ENCODE peak calls at places on chromosome 18, in eight cellular contexts. O is mesenchymal stem cell; I is testis; C is aorta; H is CD4-positive, alpha-beta memory T cell; F is spleen; Q is right cardiac atrium; P is tibial nerve. S is an unnamed sample.

GRCh38 chr18:76721207-76721996 is 101.0 kb upstream of the ZNF236 start:
- DNase-seq in F (no peak), O (no peak), C (no peak), H (peak), P (no peak), I (no peak), Q (no peak), S (peak)

GRCh38 chr18:55136864-55137263 is 177.6 kb upstream of the CCDC68 start:
- DNase-seq in H (no peak), C (no peak), P (no peak), F (no peak), I (no peak), O (no peak), Q (no peak), S (no peak)

GRCh38 chr18:79490593-79491551 is 95.1 kb downstream of the NFATC1 start:
- DNase-seq in Q (peak), P (no peak), I (no peak), F (peak), H (no peak), C (peak), O (no peak), S (no peak)

GRCh38 chr18:53191634-53192033 is 851.6 kb downstream of the DCC start:
- DNase-seq in O (no peak), F (no peak), H (no peak), C (no peak), I (no peak), Q (no peak), P (no peak), S (no peak)

GRCh38 chr18:72542993-72543361 is 1.2 kb downstream of the CBLN2 start:
- DNase-seq in P (no peak), Q (no peak), O (no peak), I (no peak), C (no peak), F (no peak), H (no peak), S (no peak)

GRCh38 chr18:63140997-63141776 is 178.4 kb downstream of the BCL2 start:
- DNase-seq in C (no peak), H (no peak), F (no peak), I (no peak), O (no peak), P (no peak), Q (no peak), S (no peak)

GRCh38 chr18:621181-621580 is 24.4 kb downstream of the CLUL1 start:
- DNase-seq in O (peak), C (no peak), I (no peak), Q (no peak), F (no peak), H (no peak), P (no peak), S (no peak)

GRCh38 chr18:59908790-59909189 is 9.0 kb downstream of the PMAIP1 start:
- DNase-seq in P (no peak), I (no peak), F (no peak), C (no peak), H (no peak), Q (no peak), O (peak), S (no peak)

GRCh38 chr18:8890957-8891464 is 185.7 kb downstream of the MTCL1 start:
- DNase-seq in C (no peak), H (no peak), I (no peak), O (peak), F (no peak), P (no peak), Q (no peak), S (no peak)

GRCh38 chr18:1227025-1227424 is 322.4 kb downstream of the ADCYAP1 start:
- DNase-seq in P (no peak), H (no peak), I (no peak), F (no peak), O (no peak), Q (no peak), C (no peak), S (no peak)

GRCh38 chr18:13051950-13052349 is 60.8 kb downstream of the CEP192 start:
- DNase-seq in H (no peak), C (no peak), F (peak), I (no peak), P (no peak), O (no peak), Q (no peak), S (no peak)

GRCh38 chr18:27921392-27921791 is 255.5 kb downstream of the CDH2 start:
- DNase-seq in P (no peak), F (no peak), H (no peak), Q (no peak), O (peak), C (no peak), I (no peak), S (no peak)

GRCh38 chr18:65409266-65409665 is 341.5 kb upstream of the CDH7 start:
- DNase-seq in F (no peak), P (no peak), I (no peak), H (no peak), C (no peak), Q (no peak), O (no peak), S (no peak)

GRCh38 chr18:54718436-54718773 is 109.9 kb upstream of the RAB27B start:
- DNase-seq in C (no peak), I (no peak), P (no peak), H (no peak), F (no peak), Q (no peak), O (no peak), S (no peak)

GRCh38 chr18:63907649-63908048 is at the start of gene SERPINB10:
- DNase-seq in H (no peak), O (peak), F (no peak), P (no peak), C (no peak), I (no peak), Q (no peak), S (no peak)

GRCh38 chr18:22473366-22473765 is 55.7 kb upstream of the CTAGE1 start:
- DNase-seq in H (no peak), P (no peak), C (no peak), Q (no peak), F (no peak), O (no peak), I (no peak), S (no peak)

GRCh38 chr18:58349650-58350049 is 279.2 kb downstream of the ALPK2 start:
- DNase-seq in P (no peak), I (no peak), O (no peak), C (no peak), F (no peak), H (no peak), Q (no peak), S (no peak)

GRCh38 chr18:45838302-45839070 is 13.0 kb downstream of the SIGLEC15 start:
- DNase-seq in H (no peak), F (peak), O (no peak), I (no peak), Q (no peak), P (no peak), C (peak), S (no peak)

GRCh38 chr18:7902399-7902839 is 335.3 kb downstream of the PTPRM start:
- DNase-seq in I (no peak), O (peak), H (no peak), C (no peak), P (no peak), F (no peak), Q (peak), S (no peak)

GRCh38 chr18:34697233-34697632 is 12.9 kb upstream of the DTNA start:
- DNase-seq in F (no peak), I (no peak), Q (no peak), O (no peak), C (no peak), H (no peak), P (no peak), S (no peak)

GRCh38 chr18:811192-812122 is 585 bp downstream of the YES1 start:
- DNase-seq in I (peak), C (peak), F (peak), P (no peak), H (no peak), O (peak), Q (peak), S (peak)

GRCh38 chr18:13241893-13242175 is 23.3 kb downstream of the LDLRAD4 start:
- DNase-seq in C (no peak), P (no peak), Q (no peak), H (no peak), I (no peak), O (no peak), F (peak), S (no peak)

GRCh38 chr18:38262666-38263065 is 697.1 kb upstream of the CELF4 start:
- DNase-seq in Q (no peak), O (no peak), F (no peak), H (no peak), C (no peak), P (no peak), I (no peak), S (no peak)

GRCh38 chr18:62885804-62886203 is 170.5 kb downstream of the PHLPP1 start:
- DNase-seq in C (no peak), F (no peak), I (no peak), O (no peak), H (no peak), P (no peak), Q (no peak), S (no peak)

GRCh38 chr18:67590571-67591141 is 74.1 kb upstream of the DSEL start:
- DNase-seq in P (no peak), C (no peak), O (peak), F (no peak), Q (no peak), H (no peak), I (no peak), S (no peak)

GRCh38 chr18:32552421-32553030 is 81.8 kb upstream of the GAREM1 start:
- DNase-seq in H (peak), F (no peak), I (peak), C (no peak), P (peak), Q (peak), O (peak), S (peak)

GRCh38 chr18:54127759-54128378 is 96.6 kb downstream of the MBD2 start:
- DNase-seq in I (peak), Q (no peak), C (no peak), P (no peak), H (no peak), O (peak), F (no peak), S (no peak)

GRCh38 chr18:36719630-36720029 is 109.2 kb downstream of the TPGS2 start:
- DNase-seq in I (no peak), P (no peak), H (no peak), O (no peak), C (no peak), Q (no peak), F (no peak), S (no peak)

GRCh38 chr18:3354506-3354905 is 92.6 kb downstream of the MYL12B start:
- DNase-seq in H (no peak), C (no peak), I (no peak), F (no peak), O (no peak), Q (no peak), P (no peak), S (no peak)

GRCh38 chr18:3357516-3357915 is 92.5 kb upstream of the TGIF1 start:
- DNase-seq in I (no peak), C (no peak), Q (no peak), O (no peak), F (no peak), H (no peak), P (no peak), S (no peak)

GRCh38 chr18:3356614-3357013 is 93.4 kb upstream of the TGIF1 start:
- DNase-seq in I (no peak), P (no peak), C (no peak), Q (no peak), O (no peak), H (no peak), F (no peak), S (no peak)

GRCh38 chr18:3360211-3360610 is 89.8 kb upstream of the TGIF1 start:
- DNase-seq in Q (no peak), F (no peak), P (no peak), I (peak), C (no peak), H (no peak), O (no peak), S (no peak)
- H3K27ac ChIP-seq in Q (no peak), F (no peak), P (peak), I (no peak), C (no peak), H (no peak), O (no peak), S (no peak)

DNA sequence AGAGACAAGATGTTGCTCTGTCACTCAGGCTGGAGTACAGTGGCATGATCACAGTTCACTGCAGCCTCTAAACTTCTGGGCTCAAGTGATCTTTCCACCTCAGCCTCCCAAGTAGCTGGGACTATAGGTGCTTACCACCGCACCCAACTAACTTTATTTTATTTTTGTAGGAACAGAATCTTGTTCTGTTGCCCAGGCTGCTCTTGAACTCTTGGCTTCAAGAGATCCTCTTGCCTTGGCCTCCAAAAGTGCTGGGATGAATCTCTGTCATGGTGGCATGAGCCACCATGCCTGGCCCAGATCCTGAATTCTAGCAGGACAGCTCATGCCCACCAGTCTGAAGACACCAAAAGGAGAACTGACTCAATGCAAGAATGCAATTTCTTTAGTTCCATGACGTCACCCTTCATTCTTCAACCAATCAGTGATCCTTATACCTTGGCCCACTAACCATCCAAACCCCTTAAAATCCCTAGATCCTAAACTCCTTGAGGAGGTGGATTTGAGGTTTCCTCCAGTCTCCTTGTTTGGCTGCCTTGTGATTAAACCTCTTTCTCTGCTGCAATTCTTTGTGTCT is 25.6 kb upstream of the CXXC1 start:
- DNase-seq in I (no peak), O (no peak), H (no peak), Q (no peak), C (no peak), F (no peak), P (no peak), S (no peak)
- H3K27ac ChIP-seq in I (no peak), O (no peak), H (no peak), Q (no peak), C (no peak), F (peak), P (no peak), S (no peak)

GRCh38 chr18:11178951-11179549 is 29.7 kb upstream of the PIEZO2 start:
- DNase-seq in C (peak), H (no peak), F (no peak), O (no peak), P (peak), Q (peak), I (no peak), S (no peak)
- H3K27ac ChIP-seq in C (peak), H (no peak), F (no peak), O (no peak), P (no peak), Q (peak), I (no peak), S (no peak)

GRCh38 chr18:48711651-48712486 is 173.0 kb downstream of the CTIF start:
- DNase-seq in F (peak), Q (peak), I (no peak), H (no peak), O (peak), P (no peak), C (no peak), S (no peak)
- H3K27ac ChIP-seq in F (no peak), Q (peak), I (no peak), H (no peak), O (no peak), P (no peak), C (no peak), S (no peak)

GRCh38 chr18:6609882-6610281 is 119.6 kb upstream of the ARHGAP28 start:
- DNase-seq in Q (no peak), F (no peak), O (no peak), P (no peak), I (no peak), H (no peak), C (no peak), S (no peak)

GRCh38 chr18:6605115-6605869 is 124.2 kb upstream of the ARHGAP28 start:
- DNase-seq in H (no peak), I (no peak), F (no peak), O (no peak), P (no peak), Q (no peak), C (no peak), S (no peak)

GRCh38 chr18:6606411-6607085 is 123.0 kb upstream of the ARHGAP28 start:
- DNase-seq in P (no peak), C (no peak), F (no peak), I (no peak), Q (no peak), O (no peak), H (no peak), S (no peak)

GRCh38 chr18:6610436-6610835 is 119.1 kb upstream of the ARHGAP28 start:
- DNase-seq in C (no peak), F (no peak), O (no peak), I (no peak), H (no peak), P (no peak), Q (no peak), S (no peak)

DNA sequence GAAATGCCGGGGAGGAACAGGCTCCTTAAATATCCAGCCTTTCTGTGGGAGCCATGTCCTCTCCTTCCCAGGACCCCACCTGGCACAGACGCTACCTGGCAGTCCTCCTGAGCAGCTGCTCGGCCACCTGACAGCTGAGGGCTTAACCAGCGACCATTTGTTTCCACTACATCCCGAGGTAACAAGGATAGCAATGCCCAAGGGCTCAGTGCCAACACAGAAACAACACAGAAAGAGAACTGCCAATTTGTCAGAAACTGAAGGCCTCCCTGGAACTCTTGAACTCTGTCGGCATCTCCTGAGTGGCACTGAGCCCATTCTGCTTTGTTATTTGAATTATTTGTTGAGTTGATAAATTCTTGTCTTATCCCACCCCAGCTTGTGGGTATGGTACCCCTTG is 122.2 kb upstream of the ARHGAP28 start:
- DNase-seq in C (no peak), O (no peak), I (no peak), H (no peak), F (no peak), Q (no peak), P (no peak), S (no peak)
- H3K27ac ChIP-seq in C (no peak), O (no peak), I (no peak), H (no peak), F (no peak), Q (no peak), P (no peak), S (no peak)

GRCh38 chr18:23498062-23498582 is 5.2 kb upstream of the RMC1 start:
- DNase-seq in F (no peak), I (no peak), P (no peak), Q (no peak), C (no peak), O (no peak), H (no peak), S (no peak)
- H3K27ac ChIP-seq in F (peak), I (no peak), P (no peak), Q (no peak), C (no peak), O (no peak), H (no peak), S (no peak)

DNA sequence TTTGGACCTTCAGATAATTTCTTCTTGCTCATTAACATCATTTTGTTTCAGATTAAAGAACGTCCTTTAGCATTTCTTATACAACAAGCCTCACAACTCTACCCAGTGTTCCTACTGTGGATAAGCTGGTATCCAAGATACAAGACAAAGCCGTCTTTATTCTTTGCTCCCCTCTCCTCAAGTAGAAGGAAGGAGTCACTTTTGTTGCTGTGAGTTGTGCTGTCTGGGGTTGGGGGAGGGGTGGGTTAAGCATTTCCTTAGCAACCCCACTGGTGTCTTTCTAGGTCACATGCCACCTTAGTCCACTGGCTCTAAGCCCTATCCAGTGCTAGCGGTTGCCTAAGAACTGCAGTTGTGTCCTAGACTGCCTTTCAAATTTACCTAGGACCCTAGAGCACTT is 155.5 kb upstream of the PIEZO2 start:
- DNase-seq in H (no peak), P (no peak), O (no peak), F (no peak), I (no peak), Q (no peak), C (no peak), S (no peak)
- H3K27ac ChIP-seq in H (no peak), P (no peak), O (no peak), F (no peak), I (no peak), Q (no peak), C (no peak), S (no peak)